ENCODE peak calls at places on chromosomes 1 and 21, in eight cellular contexts. D, N, J, R, Q, M, H and S are unnamed samples.
A peak's percentile ranks its signal among the peaks of the same experiment; 100 is the strongest.

GRCh38 chr1:215082532-215083407 is at the start of gene KCNK2:
- DNase-seq in Q (no peak), R (peak; percentile 53), N (no peak), D (no peak), M (no peak), H (peak; percentile 7), J (no peak), S (peak; percentile 50)

GRCh38 chr21:29762570-29763082 is 177.2 kb downstream of the GRIK1 start:
- DNase-seq in N (no peak), D (no peak), Q (no peak), M (no peak), R (no peak), J (no peak), H (no peak), S (no peak)

GRCh38 chr21:46064870-46065214 is 33.1 kb upstream of the COL6A2 start:
- DNase-seq in D (peak; percentile 45), J (no peak), N (peak; percentile 74), H (no peak), Q (no peak), M (no peak), R (peak; percentile 56), S (no peak)

GRCh38 chr1:51071291-51071690 is 30.7 kb upstream of the C1orf185 start:
- DNase-seq in D (no peak), M (no peak), R (no peak), H (no peak), J (no peak), N (no peak), Q (no peak), S (no peak)

GRCh38 chr1:232477728-232478127 is 152.2 kb downstream of the SIPA1L2 start:
- DNase-seq in Q (peak; percentile 94), M (peak; percentile 17), R (no peak), J (no peak), N (no peak), H (no peak), D (no peak), S (peak; percentile 39)

GRCh38 chr1:109787845-109788605 is 24.3 kb upstream of the EPS8L3 start:
- DNase-seq in M (no peak), D (no peak), N (peak; percentile 52), H (no peak), R (peak; percentile 55), J (peak; percentile 26), Q (no peak), S (peak; percentile 42)

GRCh38 chr1:16012590-16013219 is 5.1 kb downstream of the HSPB7 start:
- DNase-seq in H (peak; percentile 74), J (peak; percentile 88), D (peak; percentile 86), Q (peak; percentile 75), M (peak; percentile 80), R (peak; percentile 87), N (peak; percentile 90), S (peak; percentile 95)

GRCh38 chr1:147177611-147178370 is 5.5 kb upstream of the PRKAB2 start:
- DNase-seq in J (no peak), M (no peak), H (no peak), Q (peak; percentile 72), R (no peak), D (no peak), N (no peak), S (no peak)

GRCh38 chr1:156126701-156127534 is 12.4 kb downstream of the LMNA start:
- DNase-seq in R (no peak), M (no peak), Q (peak; percentile 90), H (peak; percentile 83), D (peak; percentile 68), N (no peak), J (peak; percentile 47), S (peak; percentile 73)

GRCh38 chr1:51906306-51907078 is 28.0 kb upstream of the NRDC start:
- DNase-seq in J (no peak), R (no peak), M (no peak), N (no peak), D (no peak), Q (peak; percentile 51), H (no peak), S (no peak)

GRCh38 chr1:81449786-81450185 is 350.9 kb upstream of the ADGRL2 start:
- DNase-seq in J (no peak), M (no peak), N (no peak), D (no peak), H (no peak), Q (no peak), R (no peak), S (no peak)

GRCh38 chr1:100036718-100037664 is 67.2 kb downstream of the SLC35A3 start:
- DNase-seq in R (no peak), M (no peak), Q (peak; percentile 52), H (peak; percentile 24), J (no peak), D (no peak), N (no peak), S (no peak)

GRCh38 chr1:28451011-28451410 is 54.8 kb upstream of the RCC1 start:
- DNase-seq in M (no peak), R (no peak), N (no peak), J (no peak), Q (no peak), D (no peak), H (no peak), S (no peak)

GRCh38 chr1:193308438-193308837 is 122.0 kb upstream of the B3GALT2 start:
- DNase-seq in D (no peak), N (no peak), M (no peak), J (no peak), H (no peak), Q (no peak), R (no peak), S (no peak)

GRCh38 chr1:185483647-185484450 is 166.8 kb upstream of the IVNS1ABP start:
- DNase-seq in Q (peak; percentile 86), R (no peak), J (no peak), H (peak; percentile 4), M (no peak), N (no peak), D (no peak), S (no peak)

GRCh38 chr1:114207635-114208034 is 54.0 kb upstream of the SYT6 start:
- DNase-seq in Q (no peak), R (no peak), H (no peak), N (no peak), M (no peak), J (no peak), D (no peak), S (no peak)

GRCh38 chr21:31866077-31866511 is 6.7 kb upstream of the HUNK start:
- DNase-seq in J (peak; percentile 94), N (peak; percentile 78), H (peak; percentile 49), Q (peak; percentile 67), M (peak; percentile 83), D (peak; percentile 88), R (peak; percentile 95), S (peak; percentile 87)

GRCh38 chr1:6637770-6638169 is 13.1 kb downstream of the THAP3 start:
- DNase-seq in Q (no peak), H (no peak), D (no peak), N (no peak), M (no peak), R (no peak), J (no peak), S (no peak)
- TF ChIP-seq CTCF in Q (no peak), H (no peak), D (no peak), N (no peak), M (no peak), R (no peak), J (no peak), S (no peak)

GRCh38 chr1:211680752-211681327 is 5.4 kb upstream of the NEK2 start:
- DNase-seq in Q (peak; percentile 91), N (no peak), R (peak; percentile 74), D (peak; percentile 54), H (peak; percentile 63), M (peak; percentile 52), J (peak; percentile 70), S (peak; percentile 81)

GRCh38 chr1:211676106-211676583 is 724 bp upstream of the NEK2 start:
- DNase-seq in R (no peak), M (no peak), Q (no peak), J (no peak), D (no peak), H (no peak), N (no peak), S (no peak)

GRCh38 chr1:211677659-211678058 is 2.2 kb upstream of the NEK2 start:
- DNase-seq in H (no peak), M (no peak), J (no peak), Q (no peak), D (no peak), N (no peak), R (no peak), S (no peak)

GRCh38 chr1:211675230-211676105 is at the start of gene NEK2:
- DNase-seq in R (peak; percentile 93), Q (peak; percentile 92), N (peak; percentile 86), M (peak; percentile 90), D (peak; percentile 88), H (peak; percentile 93), J (peak; percentile 92), S (peak; percentile 88)
- TF ChIP-seq CTCF in R (no peak), Q (no peak), N (no peak), M (no peak), D (no peak), H (no peak), J (no peak), S (no peak)

GRCh38 chr1:230581446-230582079 is 60.7 kb upstream of the COG2 start:
- DNase-seq in M (no peak), R (no peak), H (no peak), N (no peak), Q (no peak), D (no peak), J (no peak), S (no peak)
- TF ChIP-seq CTCF in M (no peak), R (no peak), H (peak; percentile 50), N (no peak), Q (no peak), D (no peak), J (no peak), S (no peak)

GRCh38 chr1:234722904-234723588 is 113.1 kb upstream of the IRF2BP2 start:
- DNase-seq in Q (peak; percentile 94), J (peak; percentile 68), H (no peak), N (peak; percentile 91), D (peak; percentile 61), M (peak; percentile 74), R (peak; percentile 81), S (peak; percentile 82)

GRCh38 chr1:234722267-234722704 is 112.3 kb upstream of the IRF2BP2 start:
- DNase-seq in H (no peak), J (no peak), D (peak; percentile 53), N (peak; percentile 78), Q (no peak), M (no peak), R (no peak), S (no peak)

GRCh38 chr1:234725177-234726132 is 115.5 kb upstream of the IRF2BP2 start:
- DNase-seq in R (no peak), H (peak; percentile 57), M (peak; percentile 69), D (peak; percentile 56), N (peak; percentile 80), Q (peak; percentile 42), J (peak; percentile 68), S (no peak)

GRCh38 chr1:234726359-234726836 is 116.4 kb upstream of the IRF2BP2 start:
- DNase-seq in R (no peak), M (no peak), J (no peak), Q (no peak), D (peak; percentile 53), N (peak; percentile 74), H (peak; percentile 25), S (peak; percentile 81)

DNA sequence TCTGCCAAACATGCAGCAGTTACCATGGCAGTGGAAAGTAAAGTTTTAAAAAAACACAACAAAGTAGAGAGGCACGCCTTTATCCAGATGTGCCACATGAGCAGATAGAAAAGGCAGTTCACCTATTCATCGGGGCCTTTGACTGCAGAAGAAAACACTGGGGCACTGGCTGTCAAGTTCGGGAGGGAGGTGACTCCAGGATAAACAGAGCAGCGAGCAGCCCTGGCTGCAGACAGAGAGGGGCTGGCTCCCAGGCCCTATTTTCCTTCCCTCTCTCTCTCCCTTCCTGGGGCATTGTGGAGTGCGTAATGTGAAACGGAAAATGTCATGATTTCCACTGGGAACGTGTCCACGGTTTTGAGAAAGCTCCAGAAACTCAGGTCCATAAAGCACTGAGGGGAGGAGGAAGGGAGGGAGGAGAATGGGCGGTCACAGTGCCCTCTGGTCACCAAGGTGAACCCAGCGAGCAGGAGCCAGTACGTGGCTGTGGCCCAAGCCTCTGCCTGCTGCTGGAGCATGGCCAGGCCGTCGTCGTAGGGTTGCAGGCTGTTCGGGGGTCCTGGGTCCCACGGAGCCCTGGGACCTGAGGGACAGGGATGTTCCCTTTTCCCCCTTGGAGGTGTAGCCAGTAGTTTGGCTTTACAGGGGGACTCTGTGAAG is 114.7 kb upstream of the IRF2BP2 start:
- DNase-seq in H (no peak), R (peak; percentile 81), D (peak; percentile 82), J (peak; percentile 82), N (peak; percentile 96), M (peak; percentile 88), Q (no peak), S (peak; percentile 62)
- TF ChIP-seq CTCF in H (no peak), R (no peak), D (no peak), J (no peak), N (no peak), M (no peak), Q (no peak), S (no peak)